ENCODE peak calls at places on chromosome 10, in seven cellular contexts. N is stimulated activated CD4-positive, alpha-beta T cell treated with anti-CD3 and anti-CD28 coated beads, Interleukin-1b, Interleukin-23, amount 100 ng/mL, for 1 hour; F is stromal cell of bone marrow; H is breast epithelium; S is stimulated activated naive CD8-positive, alpha-beta T cell treated with anti-CD3 and anti-CD28 coated beads, Interleukin-15, Interleukin-2, amounts not matched to agents 100 U/mL and 50 U/mL, for 24 hours; T is HEK293T; V is EL. Z is an unnamed sample.

GRCh38 chr10:62433181-62433692 is 59.1 kb downstream of the ZNF365 start:
- DNase-seq in F (peak), S (peak), T (no peak), V (peak), N (no peak), H (peak), Z (peak)

GRCh38 chr10:43115881-43116595 is 22.2 kb upstream of the CSGALNACT2 start:
- DNase-seq in N (no peak), T (no peak), H (no peak), S (no peak), V (no peak), F (no peak), Z (no peak)

GRCh38 chr10:132788180-132788830 is 2.4 kb upstream of the NKX6-2 start:
- DNase-seq in V (no peak), N (no peak), T (peak), F (no peak), H (no peak), S (peak), Z (peak)

GRCh38 chr10:13390604-13391522 is 42.8 kb upstream of the SEPHS1 start:
- DNase-seq in N (no peak), H (no peak), F (no peak), S (no peak), V (no peak), T (no peak), Z (no peak)

GRCh38 chr10:11017575-11018425 is at the start of gene CELF2:
- DNase-seq in V (peak), F (no peak), S (peak), N (no peak), T (peak), H (peak), Z (no peak)

GRCh38 chr10:83764681-83765080 is 374.6 kb upstream of the GHITM start:
- DNase-seq in T (no peak), V (peak), H (no peak), N (no peak), S (no peak), F (peak), Z (no peak)

GRCh38 chr10:95201736-95202135 is 7.7 kb downstream of the ACSM6 start:
- DNase-seq in F (no peak), T (no peak), H (no peak), V (peak), S (no peak), N (no peak), Z (no peak)

GRCh38 chr10:28812384-28813372 is 135.4 kb downstream of the BAMBI start:
- DNase-seq in N (no peak), S (no peak), H (no peak), V (no peak), T (no peak), F (no peak), Z (no peak)

GRCh38 chr10:70323143-70323696 is 39.4 kb upstream of the NPFFR1 start:
- DNase-seq in N (no peak), F (no peak), V (no peak), H (no peak), T (no peak), S (peak), Z (no peak)

GRCh38 chr10:32937824-32938482 is 20.1 kb downstream of the ITGB1 start:
- DNase-seq in F (no peak), S (no peak), T (no peak), N (no peak), H (no peak), V (peak), Z (peak)

GRCh38 chr10:77286851-77287250 is 350.8 kb downstream of the KCNMA1 start:
- DNase-seq in T (no peak), H (no peak), S (no peak), N (no peak), F (no peak), V (no peak), Z (peak)

GRCh38 chr10:92108747-92109146 is 182.1 kb downstream of the CPEB3 start:
- DNase-seq in H (no peak), N (no peak), F (no peak), T (no peak), S (no peak), V (no peak), Z (no peak)

GRCh38 chr10:78904196-78904595 is 164.6 kb upstream of the ZMIZ1 start:
- DNase-seq in V (no peak), F (no peak), T (no peak), N (no peak), H (no peak), S (no peak), Z (no peak)

GRCh38 chr10:100506596-100507356 is 12.9 kb downstream of the SEC31B start:
- DNase-seq in H (no peak), N (no peak), V (peak), S (peak), T (no peak), F (peak), Z (peak)

GRCh38 chr10:73287441-73287840 is 35.0 kb upstream of the MRPS16 start:
- DNase-seq in V (no peak), F (no peak), H (no peak), N (no peak), S (no peak), T (no peak), Z (no peak)

Z was measured in kidney glomerular epithelial cell.